ENCODE peak calls at places on chromosomes 1 and 21, in four cellular contexts. N is GM23248, P is thoracic aorta, L is neuronal stem cell. H is an unnamed sample. For H3K27me3, the result is how much of the 10 kb centered on the place peaks cover.

GRCh38 chr1:22870201-22870871 is 102.3 kb downstream of the LACTBL1 start:
- DNase-seq in N (peak), P (no peak), L (no peak), H (peak)

GRCh38 chr1:39528082-39528481 is 36.6 kb downstream of the BMP8A start:
- DNase-seq in N (no peak), P (no peak), L (no peak), H (no peak)

GRCh38 chr1:38578444-38578951 is 281.1 kb downstream of the RRAGC start:
- DNase-seq in N (no peak), P (no peak), L (no peak), H (peak)

GRCh38 chr1:112729909-112730308 is 14.8 kb upstream of the PPM1J start:
- DNase-seq in N (no peak), P (no peak), L (no peak), H (no peak)

GRCh38 chr1:183198463-183198862 is 12.4 kb downstream of the LAMC2 start:
- DNase-seq in N (peak), P (no peak), L (no peak), H (peak)

GRCh38 chr21:31688603-31689368 is 29.3 kb downstream of the SOD1 start:
- DNase-seq in N (no peak), P (no peak), L (no peak), H (no peak)

GRCh38 chr1:77100870-77101269 is 118.4 kb downstream of the PIGK start:
- DNase-seq in N (peak), P (no peak), L (no peak), H (peak)

GRCh38 chr1:230152999-230153398 is 86.0 kb downstream of the GALNT2 start:
- DNase-seq in N (no peak), P (no peak), L (no peak), H (no peak)

GRCh38 chr1:56095924-56096655 is 483.3 kb downstream of the PLPP3 start:
- DNase-seq in N (peak), P (no peak), L (no peak), H (peak)

GRCh38 chr1:110280804-110281203 is 58.4 kb upstream of the RBM15 start:
- DNase-seq in N (no peak), P (no peak), L (no peak), H (no peak)

GRCh38 chr1:224879404-224879803 is 50.1 kb upstream of the DNAH14 start:
- DNase-seq in N (peak), P (no peak), L (no peak), H (peak)

GRCh38 chr1:160169553-160170399 is 18.4 kb downstream of the ATP1A4 start:
- DNase-seq in N (no peak), P (no peak), L (peak), H (no peak)

GRCh38 chr1:168320805-168321577 is 40.3 kb downstream of the TBX19 start:
- DNase-seq in N (peak), P (peak), L (no peak), H (peak)

GRCh38 chr1:91014475-91014874 is 7.4 kb downstream of the ZNF644 start:
- DNase-seq in N (no peak), P (no peak), L (no peak), H (no peak)

GRCh38 chr1:10908266-10908665 is 104.2 kb upstream of the TARDBP start:
- DNase-seq in N (no peak), P (no peak), L (no peak), H (no peak)

GRCh38 chr1:50265790-50266314 is 157.1 kb downstream of the ELAVL4 start:
- DNase-seq in N (peak), P (no peak), L (no peak), H (peak)

GRCh38 chr1:192263436-192263835 is 53.4 kb upstream of the RGS21 start:
- DNase-seq in N (peak), P (no peak), L (no peak), H (peak)

GRCh38 chr1:1003618-1004419 is 3.9 kb upstream of the HES4 start:
- DNase-seq in N (no peak), P (no peak), L (no peak), H (no peak)

GRCh38 chr1:61005572-61006386 is 76.6 kb upstream of the NFIA start:
- DNase-seq in N (no peak), P (no peak), L (peak), H (no peak)

GRCh38 chr1:197567442-197567841 is 207.8 kb downstream of the DENND1B start:
- DNase-seq in N (peak), P (no peak), L (no peak), H (no peak)

GRCh38 chr21:17583898-17584297 is 28.8 kb downstream of the BTG3 start:
- DNase-seq in N (no peak), P (no peak), L (no peak), H (no peak)

GRCh38 chr1:227934476-227935313 is 13.0 kb downstream of the WNT9A start:
- DNase-seq in N (peak), P (no peak), L (no peak), H (peak)

GRCh38 chr21:34261841-34262832 is 101.7 kb upstream of the KCNE2 start:
- DNase-seq in N (no peak), P (no peak), L (no peak), H (peak)

GRCh38 chr1:50268049-50268448 is 155.2 kb downstream of the DMRTA2 start:
- DNase-seq in N (peak), P (no peak), L (peak), H (peak)

GRCh38 chr21:26583737-26584136 is 10.7 kb upstream of the CYYR1 start:
- DNase-seq in N (no peak), P (no peak), L (no peak), H (no peak)

GRCh38 chr1:244160455-244161020 is 109.5 kb downstream of the ZBTB18 start:
- DNase-seq in N (no peak), P (no peak), L (no peak), H (no peak)

GRCh38 chr1:218164930-218165686 is 120.0 kb upstream of the RRP15 start:
- DNase-seq in N (peak), P (no peak), L (peak), H (peak)

GRCh38 chr1:237287876-237288517 is 246.0 kb downstream of the RYR2 start:
- DNase-seq in N (no peak), P (no peak), L (no peak), H (no peak)

GRCh38 chr1:184821658-184822057 is 67.0 kb upstream of the EDEM3 start:
- DNase-seq in N (no peak), P (no peak), L (no peak), H (no peak)

GRCh38 chr1:174701565-174701964 is 253.8 kb downstream of the GPR52 start:
- DNase-seq in N (no peak), P (no peak), L (no peak), H (no peak)

DNA sequence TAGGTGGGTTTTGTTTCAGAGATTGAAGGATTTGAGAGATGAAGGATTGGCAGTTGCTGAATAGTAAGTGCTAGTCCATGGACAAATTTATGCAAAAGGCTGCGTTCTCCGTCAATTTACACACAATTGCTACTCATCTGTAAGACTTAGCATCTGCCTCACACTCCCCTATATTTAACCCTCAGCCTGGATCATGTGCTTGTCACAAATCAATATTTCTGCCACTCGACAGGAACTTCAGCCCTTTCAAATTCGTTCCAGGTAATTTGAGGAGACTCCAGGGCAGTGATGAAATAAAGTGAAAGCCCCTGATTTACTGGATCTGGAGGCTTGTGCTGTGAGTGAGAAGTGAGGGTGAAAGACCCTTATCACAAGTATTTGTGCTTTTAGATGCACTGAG is 105.6 kb upstream of the UBE2U start:
- DNase-seq in N (no peak), P (no peak), L (no peak), H (no peak)
- H3K27me3 ChIP-seq in N (under half), P (under half), L (under half), H (under half)

DNA sequence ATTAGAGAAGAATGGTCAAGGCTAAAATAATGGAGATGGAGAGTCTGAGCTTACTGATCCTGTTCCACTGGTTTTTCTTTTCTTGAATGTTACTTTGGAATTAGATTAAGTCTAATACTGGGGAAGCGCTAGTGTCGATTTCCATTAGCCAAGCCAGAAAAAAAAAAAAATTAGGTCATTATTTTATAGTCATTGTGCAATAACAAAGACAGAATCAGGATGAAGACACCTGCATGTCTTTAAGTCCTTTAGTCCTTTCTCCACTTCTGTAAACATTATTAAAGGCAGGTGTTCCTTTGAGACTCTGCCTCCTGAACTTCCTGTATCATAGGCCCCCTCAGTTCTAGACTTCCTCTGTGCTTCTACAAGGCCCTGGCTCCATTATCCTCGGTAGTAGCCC is 42.8 kb downstream of the MYSM1 start:
- DNase-seq in N (no peak), P (no peak), L (no peak), H (no peak)
- H3K4me3 ChIP-seq in N (no peak), P (no peak), L (no peak), H (no peak)

GRCh38 chr1:236214761-236215160 is 67.0 kb downstream of the ERO1B start:
- DNase-seq in N (no peak), P (no peak), L (no peak), H (no peak)

GRCh38 chr1:236222616-236223015 is 59.1 kb downstream of the ERO1B start:
- DNase-seq in N (no peak), P (no peak), L (no peak), H (no peak)

GRCh38 chr1:236223273-236223672 is 58.5 kb downstream of the ERO1B start:
- DNase-seq in N (no peak), P (no peak), L (no peak), H (no peak)

DNA sequence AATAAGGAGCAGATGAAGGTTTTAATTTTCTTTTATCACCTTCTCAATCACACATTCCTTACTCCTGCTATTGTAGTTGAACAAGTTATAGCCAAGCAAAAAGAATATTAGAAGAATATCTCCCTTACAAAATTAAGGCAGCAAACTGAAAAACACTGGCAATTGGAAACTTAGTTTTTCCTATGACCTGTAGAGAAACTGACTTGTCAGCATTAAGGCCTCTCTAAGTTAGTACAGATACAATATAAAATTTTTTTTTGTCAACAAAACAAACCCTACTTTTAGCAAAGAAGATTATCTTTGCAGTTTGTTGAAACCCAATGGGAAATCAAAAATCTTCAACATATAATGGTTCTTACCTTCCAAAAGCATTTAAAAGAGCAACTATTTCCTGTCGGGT is 61.3 kb downstream of the ERO1B start:
- DNase-seq in N (no peak), P (no peak), L (no peak), H (no peak)
- H3K27me3 ChIP-seq in N (under half), P (under half), L (under half), H (under half)

GRCh38 chr1:151721788-151722510 is 627 bp downstream of the RIIAD1 start:
- DNase-seq in N (no peak), P (no peak), L (no peak), H (no peak)
- H3K4me3 ChIP-seq in N (peak), P (peak), L (peak), H (peak)

GRCh38 chr1:93331412-93331811 is 14.3 kb upstream of the DR1 start:
- DNase-seq in N (peak), P (no peak), L (no peak), H (peak)
- H3K27me3 ChIP-seq in N (under half), P (under half), L (under half), H (under half)

H was measured in adipocyte.